ENCODE peak calls at places on chromosomes 6 and 20, in nine cellular contexts. One of them, this sample, is unnamed.

GRCh38 chr6:169626169-169626833 is 75.5 kb downstream of the WDR27 start:
- DNase-seq in lower lobe of right lung: peak; percentile 27
- DNase-seq in left colon: no peak
- DNase-seq in effector memory CD8-positive, alpha-beta T cell: no peak
- DNase-seq in T-helper 2 cell: no peak
- DNase-seq in NCI-H2171 treated with DMSO at 0.1 percent for 48 hours: no peak
- DNase-seq in NCI-H1105: no peak
- DNase-seq in endothelial cell: no peak
- DNase-seq in NCI-H2081: no peak
- DNase-seq in this sample: no peak

GRCh38 chr6:157966990-157967389 is 14.7 kb upstream of the SYNJ2 start:
- DNase-seq in left colon: peak; percentile 48
- DNase-seq in effector memory CD8-positive, alpha-beta T cell: no peak
- DNase-seq in NCI-H2081: peak; percentile 53
- DNase-seq in NCI-H2171 treated with DMSO at 0.1 percent for 48 hours: no peak
- DNase-seq in NCI-H1105: peak; percentile 52
- DNase-seq in lower lobe of right lung: no peak
- DNase-seq in T-helper 2 cell: no peak
- DNase-seq in endothelial cell: no peak
- DNase-seq in this sample: no peak

GRCh38 chr20:23520185-23520584 is 29.3 kb downstream of the CST8 start:
- DNase-seq in endothelial cell: no peak
- DNase-seq in T-helper 2 cell: no peak
- DNase-seq in effector memory CD8-positive, alpha-beta T cell: no peak
- DNase-seq in lower lobe of right lung: no peak
- DNase-seq in NCI-H1105: no peak
- DNase-seq in left colon: no peak
- DNase-seq in NCI-H2081: no peak
- DNase-seq in NCI-H2171 treated with DMSO at 0.1 percent for 48 hours: no peak
- DNase-seq in this sample: no peak

GRCh38 chr20:43766395-43766794 is 39.6 kb upstream of the GTSF1L start:
- DNase-seq in lower lobe of right lung: no peak
- DNase-seq in T-helper 2 cell: no peak
- DNase-seq in effector memory CD8-positive, alpha-beta T cell: no peak
- DNase-seq in NCI-H2171 treated with DMSO at 0.1 percent for 48 hours: no peak
- DNase-seq in NCI-H1105: no peak
- DNase-seq in left colon: peak; percentile 42
- DNase-seq in endothelial cell: no peak
- DNase-seq in NCI-H2081: no peak
- DNase-seq in this sample: no peak

GRCh38 chr6:157535354-157536217 is 154.6 kb downstream of the ZDHHC14 start:
- DNase-seq in NCI-H2171 treated with DMSO at 0.1 percent for 48 hours: no peak
- DNase-seq in left colon: no peak
- DNase-seq in NCI-H1105: no peak
- DNase-seq in endothelial cell: no peak
- DNase-seq in NCI-H2081: no peak
- DNase-seq in T-helper 2 cell: peak; percentile 49
- DNase-seq in effector memory CD8-positive, alpha-beta T cell: no peak
- DNase-seq in lower lobe of right lung: no peak
- DNase-seq in this sample: peak; percentile 77

GRCh38 chr20:51326241-51326819 is 216.2 kb downstream of the NFATC2 start:
- DNase-seq in NCI-H2081: peak; percentile 27
- DNase-seq in effector memory CD8-positive, alpha-beta T cell: peak; percentile 19
- DNase-seq in NCI-H2171 treated with DMSO at 0.1 percent for 48 hours: peak; percentile 7
- DNase-seq in T-helper 2 cell: no peak
- DNase-seq in left colon: no peak
- DNase-seq in endothelial cell: peak; percentile 39
- DNase-seq in NCI-H1105: no peak
- DNase-seq in lower lobe of right lung: peak; percentile 61
- DNase-seq in this sample: no peak

GRCh38 chr6:108714012-108714773 is 134.0 kb upstream of the ARMC2 start:
- DNase-seq in lower lobe of right lung: no peak
- DNase-seq in T-helper 2 cell: peak; percentile 13
- DNase-seq in NCI-H2171 treated with DMSO at 0.1 percent for 48 hours: no peak
- DNase-seq in NCI-H2081: no peak
- DNase-seq in effector memory CD8-positive, alpha-beta T cell: peak; percentile 14
- DNase-seq in left colon: no peak
- DNase-seq in endothelial cell: no peak
- DNase-seq in NCI-H1105: no peak
- DNase-seq in this sample: no peak

GRCh38 chr6:159261983-159262382 is 92.8 kb downstream of the FNDC1 start:
- DNase-seq in NCI-H1105: no peak
- DNase-seq in NCI-H2081: no peak
- DNase-seq in effector memory CD8-positive, alpha-beta T cell: no peak
- DNase-seq in left colon: no peak
- DNase-seq in T-helper 2 cell: no peak
- DNase-seq in NCI-H2171 treated with DMSO at 0.1 percent for 48 hours: no peak
- DNase-seq in lower lobe of right lung: no peak
- DNase-seq in endothelial cell: no peak
- DNase-seq in this sample: no peak

GRCh38 chr20:44698351-44698750 is 16.8 kb upstream of the CCN5 start:
- DNase-seq in left colon: no peak
- DNase-seq in NCI-H2171 treated with DMSO at 0.1 percent for 48 hours: no peak
- DNase-seq in NCI-H2081: no peak
- DNase-seq in NCI-H1105: no peak
- DNase-seq in effector memory CD8-positive, alpha-beta T cell: no peak
- DNase-seq in lower lobe of right lung: no peak
- DNase-seq in endothelial cell: no peak
- DNase-seq in T-helper 2 cell: no peak
- DNase-seq in this sample: no peak

GRCh38 chr6:14129572-14129971 is 12.0 kb downstream of the CD83 start:
- DNase-seq in NCI-H2171 treated with DMSO at 0.1 percent for 48 hours: peak; percentile 80
- DNase-seq in lower lobe of right lung: no peak
- DNase-seq in endothelial cell: peak; percentile 44
- DNase-seq in T-helper 2 cell: no peak
- DNase-seq in left colon: peak; percentile 49
- DNase-seq in NCI-H1105: peak; percentile 30
- DNase-seq in effector memory CD8-positive, alpha-beta T cell: no peak
- DNase-seq in NCI-H2081: peak; percentile 44
- DNase-seq in this sample: no peak

GRCh38 chr20:32611286-32611685 is 26.2 kb upstream of the NOL4L start:
- DNase-seq in effector memory CD8-positive, alpha-beta T cell: no peak
- DNase-seq in NCI-H2171 treated with DMSO at 0.1 percent for 48 hours: no peak
- DNase-seq in T-helper 2 cell: no peak
- DNase-seq in left colon: no peak
- DNase-seq in endothelial cell: no peak
- DNase-seq in NCI-H1105: no peak
- DNase-seq in lower lobe of right lung: no peak
- DNase-seq in NCI-H2081: no peak
- DNase-seq in this sample: no peak

GRCh38 chr20:3283222-3283820 is 44.3 kb upstream of the SLC4A11 start:
- DNase-seq in endothelial cell: no peak
- DNase-seq in lower lobe of right lung: no peak
- DNase-seq in left colon: no peak
- DNase-seq in NCI-H2081: no peak
- DNase-seq in effector memory CD8-positive, alpha-beta T cell: no peak
- DNase-seq in T-helper 2 cell: no peak
- DNase-seq in NCI-H2171 treated with DMSO at 0.1 percent for 48 hours: no peak
- DNase-seq in NCI-H1105: no peak
- DNase-seq in this sample: no peak

GRCh38 chr6:11231564-11232176 is 798 bp downstream of the NEDD9 start:
- DNase-seq in left colon: no peak
- DNase-seq in NCI-H2081: no peak
- DNase-seq in effector memory CD8-positive, alpha-beta T cell: no peak
- DNase-seq in T-helper 2 cell: no peak
- DNase-seq in lower lobe of right lung: no peak
- DNase-seq in NCI-H1105: no peak
- DNase-seq in NCI-H2171 treated with DMSO at 0.1 percent for 48 hours: no peak
- DNase-seq in endothelial cell: no peak
- DNase-seq in this sample: no peak

GRCh38 chr6:106534564-106534982 is 94.7 kb downstream of the RTN4IP1 start:
- DNase-seq in lower lobe of right lung: no peak
- DNase-seq in NCI-H1105: no peak
- DNase-seq in left colon: no peak
- DNase-seq in effector memory CD8-positive, alpha-beta T cell: no peak
- DNase-seq in endothelial cell: no peak
- DNase-seq in T-helper 2 cell: no peak
- DNase-seq in NCI-H2081: no peak
- DNase-seq in NCI-H2171 treated with DMSO at 0.1 percent for 48 hours: no peak
- DNase-seq in this sample: no peak

GRCh38 chr6:144310761-144311160 is 25.6 kb downstream of the UTRN start:
- DNase-seq in lower lobe of right lung: no peak
- DNase-seq in NCI-H2081: no peak
- DNase-seq in NCI-H2171 treated with DMSO at 0.1 percent for 48 hours: no peak
- DNase-seq in endothelial cell: no peak
- DNase-seq in effector memory CD8-positive, alpha-beta T cell: no peak
- DNase-seq in T-helper 2 cell: no peak
- DNase-seq in NCI-H1105: no peak
- DNase-seq in left colon: no peak
- DNase-seq in this sample: no peak

GRCh38 chr6:56803594-56803993 is 151.3 kb upstream of the BEND6 start:
- DNase-seq in lower lobe of right lung: no peak
- DNase-seq in NCI-H2081: no peak
- DNase-seq in endothelial cell: no peak
- DNase-seq in NCI-H1105: no peak
- DNase-seq in NCI-H2171 treated with DMSO at 0.1 percent for 48 hours: peak; percentile 52
- DNase-seq in effector memory CD8-positive, alpha-beta T cell: no peak
- DNase-seq in T-helper 2 cell: no peak
- DNase-seq in left colon: no peak
- DNase-seq in this sample: no peak